ENCODE peak calls at places on chromosomes 12 and 14, in seven cellular contexts. C, I, X, E, J, U and B are unnamed samples.
A peak's percentile ranks its signal among the peaks of the same experiment; 100 is the strongest.

GRCh38 chr12:4849024-4849594 is 60.6 kb upstream of the KCNA1 start:
- DNase-seq in C (no peak), I (no peak), X (peak; percentile 3), E (peak; percentile 17), J (no peak), U (no peak), B (peak; percentile 6)

GRCh38 chr12:19398376-19399363 is 40.6 kb upstream of the AEBP2 start:
- DNase-seq in C (no peak), I (no peak), X (no peak), E (no peak), J (no peak), U (no peak), B (no peak)

GRCh38 chr14:29274890-29275651 is 508.5 kb downstream of the FOXG1 start:
- DNase-seq in C (no peak), I (no peak), X (no peak), E (no peak), J (no peak), U (no peak), B (no peak)

GRCh38 chr12:14938301-14938700 is at the start of gene ERP27:
- DNase-seq in C (no peak), I (no peak), X (no peak), E (no peak), J (no peak), U (no peak), B (no peak)

GRCh38 chr12:122421263-122421814 is 1.1 kb downstream of the CLIP1 start:
- DNase-seq in C (peak; percentile 74), I (no peak), X (peak; percentile 75), E (peak; percentile 56), J (peak; percentile 61), U (no peak), B (no peak)

GRCh38 chr14:63727231-63727735 is 582 bp downstream of the SGPP1 start:
- DNase-seq in C (peak; percentile 63), I (peak; percentile 76), X (peak; percentile 42), E (peak; percentile 44), J (peak; percentile 51), U (peak; percentile 58), B (no peak)

GRCh38 chr14:39488600-39488999 is 56.4 kb upstream of the FBXO33 start:
- DNase-seq in C (no peak), I (no peak), X (no peak), E (no peak), J (peak; percentile 19), U (no peak), B (no peak)

GRCh38 chr14:99968156-99968920 is 96.9 kb upstream of the EVL start:
- DNase-seq in C (no peak), I (no peak), X (peak; percentile 62), E (no peak), J (no peak), U (no peak), B (no peak)

GRCh38 chr12:57149309-57149900 is 2.0 kb upstream of the LRP1-AS start:
- DNase-seq in C (peak; percentile 88), I (no peak), X (no peak), E (no peak), J (no peak), U (no peak), B (no peak)

GRCh38 chr14:100610511-100611217 is 23.4 kb upstream of the BEGAIN start:
- DNase-seq in C (no peak), I (peak; percentile 63), X (no peak), E (no peak), J (no peak), U (no peak), B (peak; percentile 48)

GRCh38 chr12:88310069-88310468 is 168.0 kb downstream of the TMTC3 start:
- DNase-seq in C (no peak), I (no peak), X (peak; percentile 81), E (no peak), J (no peak), U (no peak), B (peak; percentile 60)

GRCh38 chr14:68679746-68680467 is 113.0 kb downstream of the ZFP36L1 start:
- DNase-seq in C (no peak), I (no peak), X (no peak), E (no peak), J (no peak), U (no peak), B (no peak)

GRCh38 chr14:98957211-98958047 is 314.6 kb downstream of the BCL11B start:
- DNase-seq in C (peak; percentile 93), I (peak; percentile 84), X (peak; percentile 93), E (no peak), J (peak; percentile 72), U (no peak), B (peak; percentile 72)

GRCh38 chr12:52226446-52226845 is 6.6 kb upstream of the KRT7 start:
- DNase-seq in C (no peak), I (no peak), X (no peak), E (no peak), J (no peak), U (no peak), B (no peak)

GRCh38 chr14:81127785-81128184 is 93.0 kb downstream of the GTF2A1 start:
- DNase-seq in C (no peak), I (no peak), X (no peak), E (no peak), J (no peak), U (no peak), B (no peak)

GRCh38 chr12:128137140-128137539 is 129.8 kb upstream of the TMEM132C start:
- DNase-seq in C (no peak), I (no peak), X (no peak), E (no peak), J (no peak), U (no peak), B (no peak)

GRCh38 chr14:30874999-30875787 is 834 bp downstream of the COCH start:
- DNase-seq in C (no peak), I (no peak), X (no peak), E (no peak), J (no peak), U (no peak), B (no peak)

GRCh38 chr12:50041962-50042361 is 15.4 kb upstream of the ASIC1 start:
- DNase-seq in C (no peak), I (no peak), X (no peak), E (no peak), J (no peak), U (no peak), B (no peak)

GRCh38 chr12:28611115-28611435 is 420.8 kb downstream of the CCDC91 start:
- DNase-seq in C (no peak), I (no peak), X (peak; percentile 91), E (peak; percentile 14), J (no peak), U (no peak), B (peak; percentile 54)

DNA sequence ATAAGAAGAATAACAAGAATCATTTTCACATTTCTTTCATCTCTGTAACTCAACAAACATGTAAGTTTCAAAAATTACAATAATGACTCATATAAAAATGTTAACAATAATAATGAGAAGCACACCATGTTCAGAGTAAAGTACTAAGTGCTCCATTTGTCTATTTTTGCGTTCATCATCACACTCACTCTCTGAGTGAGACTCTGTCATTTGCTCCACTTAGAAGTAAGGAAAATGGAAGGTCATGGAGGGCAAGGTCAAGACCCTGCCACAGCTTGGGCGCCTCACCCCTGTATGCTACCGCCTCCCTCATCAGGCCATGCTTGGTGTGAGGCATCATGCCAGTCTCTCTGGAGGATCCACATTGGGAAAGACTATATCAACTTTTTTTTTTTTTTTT is 129.9 kb downstream of the TMEM30B start:
- DNase-seq in C (no peak), I (no peak), X (no peak), E (no peak), J (no peak), U (no peak), B (no peak)
- H3K27ac ChIP-seq in C (no peak overlapping the region), I (no peak overlapping the region), X (no peak overlapping the region), E (no peak overlapping the region), J (no peak overlapping the region), U (no peak overlapping the region), B (no peak overlapping the region)

GRCh38 chr12:113796086-113796827 is 169.9 kb downstream of the RBM19 start:
- DNase-seq in C (no peak), I (no peak), X (no peak), E (no peak), J (no peak), U (no peak), B (no peak)
- H3K27ac ChIP-seq in C (no peak overlapping the region), I (no peak overlapping the region), X (no peak overlapping the region), E (no peak overlapping the region), J (no peak overlapping the region), U (no peak overlapping the region), B (no peak overlapping the region)

DNA sequence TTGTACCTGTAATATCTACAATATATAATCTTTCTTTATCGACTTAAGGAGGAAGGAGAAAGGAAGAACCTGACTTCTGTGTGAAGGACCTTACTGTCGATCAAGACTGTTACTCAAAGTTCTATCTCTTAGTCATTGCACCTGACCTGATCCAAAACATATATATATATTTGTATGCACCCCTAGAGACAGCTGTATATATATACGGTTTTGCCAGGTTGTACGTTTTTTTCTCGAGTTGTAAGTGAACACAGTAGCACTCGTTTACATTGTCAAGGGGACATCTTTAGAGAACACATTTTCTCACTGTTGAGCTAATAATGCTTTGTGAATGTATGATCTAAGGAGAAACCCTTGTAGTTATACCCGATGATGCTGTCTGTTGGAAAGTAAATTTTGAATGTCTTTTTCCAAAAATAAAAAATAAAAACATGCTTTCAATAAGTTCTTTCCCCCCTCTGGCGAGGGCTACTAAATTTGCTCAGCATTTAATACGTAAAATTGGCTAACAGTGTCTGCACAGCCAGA is 536 bp upstream of the SLC35E3 start:
- DNase-seq in C (no peak), I (no peak), X (no peak), E (no peak), J (no peak), U (no peak), B (no peak)
- H3K27ac ChIP-seq in C (peak overlapping the region; percentile 81), I (peak overlapping the region; percentile 50), X (peak overlapping the region; percentile 62), E (peak overlapping the region; percentile 23), J (peak overlapping the region; percentile 88), U (peak overlapping the region; percentile 88), B (no peak overlapping the region)

GRCh38 chr12:113934946-113935345 is 31.2 kb downstream of the RBM19 start:
- DNase-seq in C (no peak), I (no peak), X (no peak), E (no peak), J (no peak), U (no peak), B (no peak)

GRCh38 chr12:113932411-113933196 is 33.5 kb downstream of the RBM19 start:
- DNase-seq in C (no peak), I (no peak), X (no peak), E (no peak), J (peak; percentile 50), U (peak; percentile 45), B (no peak)

GRCh38 chr12:113934060-113934829 is 31.9 kb downstream of the RBM19 start:
- DNase-seq in C (no peak), I (no peak), X (no peak), E (no peak), J (no peak), U (no peak), B (no peak)

GRCh38 chr12:113931517-113931916 is 34.6 kb downstream of the RBM19 start:
- DNase-seq in C (no peak), I (no peak), X (no peak), E (no peak), J (no peak), U (no peak), B (no peak)

DNA sequence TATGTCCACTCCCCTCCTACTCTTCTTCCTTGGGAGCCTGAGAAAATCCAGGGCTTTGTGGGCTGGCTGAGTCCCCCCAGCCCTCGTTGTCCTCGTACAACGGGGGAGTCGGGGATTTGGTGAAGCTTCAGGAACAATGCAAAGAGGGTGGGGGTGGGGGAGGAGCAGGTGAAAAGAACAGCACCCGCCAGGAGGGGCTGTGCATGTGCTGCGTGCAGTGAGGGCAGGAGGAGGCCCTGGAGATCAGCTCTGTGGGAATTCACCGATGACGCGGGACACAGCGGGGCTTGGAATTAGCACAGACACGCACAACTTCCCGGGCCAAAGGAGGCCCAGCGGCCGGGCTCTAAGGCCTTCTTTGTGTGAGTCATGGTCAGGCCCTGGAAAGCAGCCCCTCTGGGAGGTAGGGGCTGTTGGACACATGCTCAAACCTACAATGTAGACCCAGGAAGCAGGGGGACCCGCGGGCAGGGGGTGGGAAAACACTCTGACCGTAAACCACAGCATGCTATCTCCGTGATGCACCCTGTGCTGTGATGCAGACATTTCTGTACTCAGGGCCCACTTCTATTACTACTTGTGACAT is 32.8 kb downstream of the RBM19 start:
- DNase-seq in C (peak; percentile 60), I (no peak), X (no peak), E (no peak), J (no peak), U (no peak), B (no peak)
- H3K27ac ChIP-seq in C (no peak overlapping the region), I (no peak overlapping the region), X (no peak overlapping the region), E (no peak overlapping the region), J (no peak overlapping the region), U (peak overlapping the region; percentile 99), B (no peak overlapping the region)